ENCODE peak calls at places on chromosomes 16 and 17, in ten cellular contexts. L is B cell, D is pancreas, N is foreskin fibroblast, I is ovary, Z is mesothelial cell of epicardium, H is lower lobe of right lung, Y is nephron progenitor cell, B is left ventricle myocardium inferior, O is mucosa of descending colon. S is an unnamed sample.

GRCh38 chr17:7782237-7782636 is 51.8 kb upstream of the KDM6B start:
- DNase-seq in L (no peak), D (no peak), N (peak; percentile 30), I (no peak), Z (no peak), H (no peak), Y (no peak), B (no peak), O (no peak), S (no peak)

GRCh38 chr17:17781591-17782424 is 55.0 kb downstream of the SREBF1 start:
- DNase-seq in L (peak; percentile 52), D (peak; percentile 79), N (peak; percentile 48), I (peak; percentile 87), Z (peak; percentile 50), H (no peak), Y (peak; percentile 73), B (peak; percentile 85), O (peak; percentile 61), S (peak; percentile 83)

GRCh38 chr16:85081765-85082164 is 30.5 kb downstream of the CIBAR2 start:
- DNase-seq in L (no peak), D (no peak), N (no peak), I (no peak), Z (no peak), H (no peak), Y (no peak), B (no peak), O (no peak), S (no peak)

GRCh38 chr16:8998114-8998513 is 34.4 kb upstream of the USP7 start:
- DNase-seq in L (no peak), D (no peak), N (peak; percentile 48), I (no peak), Z (no peak), H (no peak), Y (no peak), B (no peak), O (no peak), S (no peak)

GRCh38 chr17:56918916-56919315 is 5.1 kb upstream of the TRIM25 start:
- DNase-seq in L (no peak), D (no peak), N (peak; percentile 67), I (no peak), Z (no peak), H (no peak), Y (no peak), B (no peak), O (no peak), S (no peak)

GRCh38 chr17:3558603-3559269 is 1.1 kb upstream of the TRPV3 start:
- DNase-seq in L (peak; percentile 86), D (no peak), N (no peak), I (no peak), Z (no peak), H (no peak), Y (no peak), B (no peak), O (peak; percentile 74), S (no peak)

GRCh38 chr17:45081046-45081703 is 20.1 kb downstream of the NMT1 start:
- DNase-seq in L (no peak), D (no peak), N (no peak), I (no peak), Z (no peak), H (no peak), Y (no peak), B (no peak), O (no peak), S (no peak)

GRCh38 chr16:84737192-84737591 is 37.4 kb downstream of the USP10 start:
- DNase-seq in L (no peak), D (no peak), N (no peak), I (no peak), Z (no peak), H (no peak), Y (no peak), B (no peak), O (no peak), S (no peak)

GRCh38 chr17:51769231-51769630 is 389.3 kb downstream of the CA10 start:
- DNase-seq in L (no peak), D (no peak), N (no peak), I (no peak), Z (no peak), H (no peak), Y (no peak), B (no peak), O (no peak), S (no peak)

GRCh38 chr17:51767287-51767686 is 391.2 kb downstream of the CA10 start:
- DNase-seq in L (no peak), D (no peak), N (no peak), I (no peak), Z (no peak), H (no peak), Y (no peak), B (no peak), O (no peak), S (no peak)

GRCh38 chr17:51768706-51769105 is 389.8 kb downstream of the CA10 start:
- DNase-seq in L (no peak), D (no peak), N (no peak), I (no peak), Z (no peak), H (no peak), Y (no peak), B (no peak), O (no peak), S (no peak)

GRCh38 chr17:51765558-51766145 is 392.9 kb downstream of the CA10 start:
- DNase-seq in L (no peak), D (no peak), N (no peak), I (no peak), Z (no peak), H (no peak), Y (no peak), B (no peak), O (no peak), S (no peak)

GRCh38 chr17:51770031-51770759 is 388.3 kb downstream of the CA10 start:
- DNase-seq in L (no peak), D (no peak), N (no peak), I (no peak), Z (no peak), H (no peak), Y (no peak), B (no peak), O (peak; percentile 30), S (no peak)
- TF ChIP-seq CTCF in L (no peak), D (no peak), N (no peak), I (no peak), Z (no peak), H (no peak), Y (no peak), B (no peak), O (no peak), S (no peak)

GRCh38 chr16:87679593-87680271 is 77.4 kb downstream of the JPH3 start:
- DNase-seq in L (no peak), D (no peak), N (no peak), I (no peak), Z (no peak), H (no peak), Y (no peak), B (no peak), O (no peak), S (no peak)

GRCh38 chr16:87684106-87684677 is 81.6 kb downstream of the KLHDC4 start:
- DNase-seq in L (no peak), D (no peak), N (no peak), I (no peak), Z (no peak), H (no peak), Y (no peak), B (no peak), O (no peak), S (no peak)

GRCh38 chr16:87680272-87680644 is 78.0 kb downstream of the JPH3 start:
- DNase-seq in L (no peak), D (no peak), N (no peak), I (no peak), Z (no peak), H (no peak), Y (no peak), B (no peak), O (no peak), S (no peak)

GRCh38 chr16:87682852-87683399 is 80.6 kb downstream of the JPH3 start:
- DNase-seq in L (no peak), D (no peak), N (no peak), I (no peak), Z (no peak), H (no peak), Y (no peak), B (no peak), O (no peak), S (no peak)

DNA sequence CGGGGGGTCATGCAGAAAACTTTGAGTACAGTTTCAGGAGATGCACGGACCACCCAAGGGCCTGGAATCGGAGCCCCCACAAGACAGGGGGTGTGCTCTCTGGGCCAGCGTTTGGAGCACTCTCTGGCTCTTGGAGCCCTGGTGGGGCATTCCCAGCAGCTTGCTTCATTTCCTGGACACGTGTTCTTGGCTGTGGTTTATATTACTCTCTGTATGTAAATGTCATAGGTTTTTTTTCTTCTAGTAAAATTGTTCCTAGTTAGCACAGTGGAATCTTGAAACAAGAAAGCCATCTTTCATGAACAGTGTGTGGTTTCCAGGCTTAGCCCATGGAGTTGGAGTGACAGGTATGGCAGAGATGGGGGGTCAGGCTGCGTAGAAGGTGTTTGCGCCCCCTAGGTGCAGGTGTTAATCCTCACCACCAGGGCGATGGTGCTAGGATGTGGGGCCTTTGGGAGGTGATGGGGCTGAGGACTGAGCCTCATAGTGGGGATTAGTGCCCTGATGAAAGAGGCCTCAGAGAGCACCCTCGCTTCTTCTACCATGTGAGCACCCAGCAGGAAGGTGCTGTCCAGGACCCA is 79.8 kb downstream of the JPH3 start:
- DNase-seq in L (no peak), D (no peak), N (peak; percentile 54), I (no peak), Z (no peak), H (no peak), Y (no peak), B (no peak), O (peak; percentile 12), S (no peak)
- TF ChIP-seq CTCF in L (no peak), D (no peak), N (peak; percentile 43), I (no peak), Z (no peak), H (no peak), Y (peak; percentile 6), B (peak; percentile 12), O (no peak), S (peak; percentile 40)

GRCh38 chr17:29573558-29573870 is 5.0 kb downstream of the TP53I13 start:
- DNase-seq in L (no peak), D (no peak), N (no peak), I (no peak), Z (peak; percentile 18), H (no peak), Y (no peak), B (peak; percentile 9), O (no peak), S (peak; percentile 64)

GRCh38 chr17:29573871-29574731 is 5.6 kb downstream of the TP53I13 start:
- DNase-seq in L (peak; percentile 13), D (no peak), N (no peak), I (peak; percentile 13), Z (no peak), H (no peak), Y (peak; percentile 1), B (peak; percentile 13), O (no peak), S (peak; percentile 62)

GRCh38 chr17:29576214-29577008 is 7.9 kb downstream of the TP53I13 start:
- DNase-seq in L (no peak), D (peak; percentile 13), N (no peak), I (peak; percentile 12), Z (no peak), H (no peak), Y (peak; percentile 2), B (peak; percentile 13), O (no peak), S (no peak)

GRCh38 chr17:29575511-29576213 is 7.2 kb downstream of the TP53I13 start:
- DNase-seq in L (no peak), D (peak; percentile 12), N (no peak), I (peak; percentile 9), Z (peak; percentile 11), H (no peak), Y (peak; percentile 1), B (peak; percentile 13), O (no peak), S (peak; percentile 68)

DNA sequence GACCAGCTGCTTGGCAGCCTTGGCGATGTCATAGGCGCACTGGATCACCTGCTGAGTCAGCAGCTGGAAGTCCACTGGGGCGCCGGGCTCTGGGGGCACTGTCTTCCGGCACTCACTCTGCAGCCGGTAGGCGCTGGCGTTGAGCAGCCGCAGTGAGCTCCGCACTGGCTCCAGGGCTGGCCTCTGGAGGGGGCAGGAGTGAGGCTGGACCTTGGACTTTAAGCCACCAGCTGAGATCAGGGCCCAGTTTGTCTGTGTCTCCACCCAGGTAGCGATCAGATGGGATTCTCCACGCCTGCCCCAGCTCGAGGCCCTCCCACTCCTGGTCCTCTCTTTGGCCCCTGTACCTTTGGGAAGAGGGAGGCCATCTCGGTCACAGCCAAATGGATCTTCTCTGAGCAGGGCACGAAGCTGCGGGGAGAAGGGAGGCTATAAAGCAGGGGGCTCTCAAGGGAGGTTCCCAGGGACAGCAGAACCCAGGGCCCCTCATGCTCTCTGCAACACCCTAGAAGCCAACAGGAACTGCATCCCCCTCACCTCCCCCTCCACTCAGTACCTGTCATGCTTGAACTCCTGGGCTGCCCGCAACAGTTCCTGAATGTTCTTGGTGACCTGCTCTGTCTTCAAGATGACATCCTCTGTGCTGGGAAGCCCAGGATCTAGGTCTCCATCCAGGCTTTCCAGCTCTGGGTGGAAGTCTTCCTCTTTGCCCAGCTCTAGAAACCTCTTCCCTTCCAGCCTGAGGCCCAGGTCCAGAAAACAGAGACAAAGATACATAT is 6.4 kb downstream of the TP53I13 start:
- DNase-seq in L (no peak), D (peak; percentile 72), N (no peak), I (peak; percentile 19), Z (peak; percentile 18), H (no peak), Y (no peak), B (peak; percentile 15), O (peak; percentile 82), S (peak; percentile 45)
- TF ChIP-seq CTCF in L (no peak), D (no peak), N (no peak), I (no peak), Z (no peak), H (no peak), Y (no peak), B (no peak), O (no peak), S (no peak)

GRCh38 chr17:31738488-31738887 is 120.6 kb downstream of the COPRS start:
- DNase-seq in L (no peak), D (no peak), N (no peak), I (no peak), Z (no peak), H (no peak), Y (no peak), B (peak; percentile 28), O (no peak), S (no peak)

GRCh38 chr17:31739300-31739699 is 119.7 kb downstream of the COPRS start:
- DNase-seq in L (no peak), D (no peak), N (peak; percentile 78), I (no peak), Z (no peak), H (no peak), Y (no peak), B (no peak), O (no peak), S (no peak)

GRCh38 chr17:31740611-31741082 is 118.4 kb downstream of the COPRS start:
- DNase-seq in L (no peak), D (no peak), N (peak; percentile 92), I (no peak), Z (no peak), H (no peak), Y (no peak), B (no peak), O (no peak), S (no peak)

GRCh38 chr17:31736855-31737625 is 122.0 kb downstream of the COPRS start:
- DNase-seq in L (no peak), D (no peak), N (no peak), I (no peak), Z (no peak), H (no peak), Y (no peak), B (no peak), O (no peak), S (no peak)

DNA sequence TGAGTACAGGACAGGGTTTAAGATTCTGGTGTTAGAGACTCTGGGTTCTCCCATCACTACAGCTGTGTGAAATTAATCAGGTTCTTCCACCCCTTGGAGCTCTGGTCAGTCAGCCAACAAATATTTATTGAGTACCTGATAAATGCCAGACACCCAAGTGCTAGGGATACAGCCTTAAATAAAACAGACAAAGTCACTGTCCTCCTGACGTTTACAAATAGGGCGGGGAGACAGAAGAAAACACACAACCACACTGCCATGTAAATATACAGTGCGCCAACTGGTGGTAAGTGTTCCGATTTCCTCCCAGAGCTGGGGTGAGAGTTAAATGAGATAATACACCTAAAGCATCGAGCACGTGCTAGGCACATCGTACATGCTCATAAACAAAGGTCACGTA is 121.0 kb downstream of the COPRS start:
- DNase-seq in L (no peak), D (no peak), N (no peak), I (no peak), Z (no peak), H (no peak), Y (no peak), B (no peak), O (no peak), S (no peak)
- TF ChIP-seq CTCF in L (no peak), D (no peak), N (no peak), I (no peak), Z (no peak), H (no peak), Y (no peak), B (peak; percentile 22), O (no peak), S (no peak)

S was measured in type B pancreatic cell.